ENCODE peak calls at places on chromosomes 13 and 19, in nine cellular contexts. N is naive thymus-derived CD8-positive, alpha-beta T cell; U is naive B cell; X is AG04449; G is occipital lobe; S is AG09309; J is HS-5; I is nucleus accumbens; B is NCI-H1092. R is an unnamed sample.

GRCh38 chr19:11551603-11552235 is 7.3 kb downstream of the ELOF1 start:
- DNase-seq in N (no peak), U (no peak), X (no peak), G (no peak), S (no peak), J (no peak), I (no peak), B (no peak), R (no peak)

GRCh38 chr13:27481766-27482165 is 31.4 kb upstream of the MTIF3 start:
- DNase-seq in N (no peak), U (no peak), X (no peak), G (no peak), S (no peak), J (no peak), I (no peak), B (peak), R (no peak)

GRCh38 chr13:32264407-32264806 is 50.8 kb downstream of the ZAR1L start:
- DNase-seq in N (no peak), U (no peak), X (no peak), G (no peak), S (no peak), J (no peak), I (no peak), B (no peak), R (no peak)

GRCh38 chr13:42643076-42643475 is 69.1 kb downstream of the TNFSF11 start:
- DNase-seq in N (no peak), U (no peak), X (no peak), G (no peak), S (no peak), J (no peak), I (no peak), B (no peak), R (no peak)

GRCh38 chr19:246551-246950 is 44.7 kb downstream of the PLPP2 start:
- DNase-seq in N (no peak), U (no peak), X (no peak), G (no peak), S (no peak), J (no peak), I (no peak), B (no peak), R (no peak)

GRCh38 chr13:21980049-21980448 is 309.2 kb downstream of the FGF9 start:
- DNase-seq in N (no peak), U (no peak), X (no peak), G (no peak), S (no peak), J (no peak), I (no peak), B (no peak), R (no peak)

GRCh38 chr19:46579286-46579944 is 21.7 kb upstream of the CALM3 start:
- DNase-seq in N (peak), U (no peak), X (no peak), G (no peak), S (no peak), J (no peak), I (no peak), B (no peak), R (no peak)

GRCh38 chr19:17553256-17553655 is 2.2 kb upstream of the COLGALT1 start:
- DNase-seq in N (no peak), U (no peak), X (peak), G (peak), S (peak), J (peak), I (no peak), B (peak), R (peak)

GRCh38 chr13:42574435-42575311 is 721 bp downstream of the TNFSF11 start:
- DNase-seq in N (no peak), U (peak), X (no peak), G (no peak), S (no peak), J (no peak), I (no peak), B (no peak), R (no peak)

GRCh38 chr19:1618157-1619093 is 13.2 kb upstream of the UQCR11 start:
- DNase-seq in N (no peak), U (no peak), X (no peak), G (no peak), S (no peak), J (no peak), I (no peak), B (no peak), R (no peak)

GRCh38 chr13:64540468-64540867 is 2689.7 kb downstream of the PCDH9 start:
- DNase-seq in N (no peak), U (no peak), X (no peak), G (no peak), S (no peak), J (no peak), I (no peak), B (no peak), R (no peak)

GRCh38 chr13:107295391-107296157 is 727.6 kb upstream of the ARGLU1 start:
- DNase-seq in N (no peak), U (no peak), X (no peak), G (no peak), S (no peak), J (no peak), I (no peak), B (no peak), R (no peak)

GRCh38 chr19:46181386-46181774 is 33.3 kb downstream of the IGFL2 start:
- DNase-seq in N (no peak), U (no peak), X (no peak), G (no peak), S (no peak), J (no peak), I (no peak), B (no peak), R (no peak)

GRCh38 chr19:3516675-3517207 is 10.6 kb downstream of the FZR1 start:
- DNase-seq in N (peak), U (peak), X (no peak), G (no peak), S (no peak), J (no peak), I (no peak), B (peak), R (no peak)

GRCh38 chr19:6402834-6403608 is 10.1 kb upstream of the GTF2F1 start:
- DNase-seq in N (no peak), U (no peak), X (peak), G (peak), S (no peak), J (no peak), I (peak), B (no peak), R (no peak)

GRCh38 chr19:1837222-1837565 is 11.1 kb downstream of the REXO1 start:
- DNase-seq in N (no peak), U (no peak), X (no peak), G (no peak), S (no peak), J (no peak), I (no peak), B (no peak), R (no peak)

GRCh38 chr19:33683881-33684549 is 62.3 kb downstream of the CHST8 start:
- DNase-seq in N (no peak), U (no peak), X (no peak), G (no peak), S (no peak), J (no peak), I (no peak), B (no peak), R (peak)

GRCh38 chr19:47058621-47059020 is 10.2 kb upstream of the TMEM160 start:
- DNase-seq in N (no peak), U (no peak), X (no peak), G (no peak), S (no peak), J (no peak), I (no peak), B (no peak), R (no peak)